ENCODE peak calls at places on chromosome 12, in six cellular contexts. One of them, this sample, is unnamed. For H3K4me1, the result is how much of the 10 kb centered on the place peaks cover.

GRCh38 chr12:132341318-132342050 is 12.1 kb upstream of the GALNT9 start:
- DNase-seq in HCT116: no peak
- DNase-seq in ovary: no peak
- DNase-seq in spleen: no peak
- DNase-seq in K562: no peak
- DNase-seq in transverse colon: no peak
- DNase-seq in this sample: no peak

GRCh38 chr12:91202390-91202789 is 19.8 kb upstream of the DCN start:
- DNase-seq in HCT116: no peak
- DNase-seq in ovary: no peak
- DNase-seq in spleen: no peak
- DNase-seq in K562: no peak
- DNase-seq in transverse colon: no peak
- DNase-seq in this sample: no peak

GRCh38 chr12:82470906-82471512 is 112.7 kb downstream of the METTL25 start:
- DNase-seq in HCT116: no peak
- DNase-seq in ovary: no peak
- DNase-seq in spleen: no peak
- DNase-seq in K562: no peak
- DNase-seq in transverse colon: no peak
- DNase-seq in this sample: no peak

GRCh38 chr12:40146800-40147797 is 41.2 kb upstream of the SLC2A13 start:
- DNase-seq in HCT116: no peak
- DNase-seq in ovary: no peak
- DNase-seq in spleen: no peak
- DNase-seq in K562: no peak
- DNase-seq in transverse colon: no peak
- DNase-seq in this sample: no peak

GRCh38 chr12:117105902-117106301 is 6.7 kb upstream of the TESC start:
- DNase-seq in HCT116: peak
- DNase-seq in ovary: no peak
- DNase-seq in spleen: no peak
- DNase-seq in K562: no peak
- DNase-seq in transverse colon: peak
- DNase-seq in this sample: no peak

GRCh38 chr12:76144253-76144564 is 59.7 kb upstream of the NAP1L1 start:
- DNase-seq in HCT116: no peak
- DNase-seq in ovary: no peak
- DNase-seq in spleen: no peak
- DNase-seq in K562: no peak
- DNase-seq in transverse colon: peak
- DNase-seq in this sample: no peak

GRCh38 chr12:7395950-7396349 is 48.0 kb downstream of the CD163L1 start:
- DNase-seq in HCT116: no peak
- DNase-seq in ovary: no peak
- DNase-seq in spleen: no peak
- DNase-seq in K562: no peak
- DNase-seq in transverse colon: no peak
- DNase-seq in this sample: no peak

GRCh38 chr12:30847259-30847658 is 79.3 kb upstream of the TSPAN11 start:
- DNase-seq in HCT116: peak
- DNase-seq in ovary: no peak
- DNase-seq in spleen: no peak
- DNase-seq in K562: peak
- DNase-seq in transverse colon: no peak
- DNase-seq in this sample: no peak

GRCh38 chr12:10361084-10361483 is 28.8 kb downstream of the KLRK1 start:
- DNase-seq in HCT116: no peak
- DNase-seq in ovary: no peak
- DNase-seq in spleen: no peak
- DNase-seq in K562: no peak
- DNase-seq in transverse colon: no peak
- DNase-seq in this sample: no peak

GRCh38 chr12:84807249-84807648 is 105.3 kb downstream of the SLC6A15 start:
- DNase-seq in HCT116: no peak
- DNase-seq in ovary: no peak
- DNase-seq in spleen: no peak
- DNase-seq in K562: no peak
- DNase-seq in transverse colon: no peak
- DNase-seq in this sample: no peak

GRCh38 chr12:116018282-116018681 is 259.2 kb downstream of the MED13L start:
- DNase-seq in HCT116: no peak
- DNase-seq in ovary: no peak
- DNase-seq in spleen: no peak
- DNase-seq in K562: no peak
- DNase-seq in transverse colon: no peak
- DNase-seq in this sample: no peak

GRCh38 chr12:69966409-69966808 is 141.4 kb downstream of the MYRFL start:
- DNase-seq in HCT116: peak
- DNase-seq in ovary: no peak
- DNase-seq in spleen: no peak
- DNase-seq in K562: no peak
- DNase-seq in transverse colon: peak
- DNase-seq in this sample: peak

GRCh38 chr12:50647031-50647430 is 116.9 kb upstream of the ATF1 start:
- DNase-seq in HCT116: no peak
- DNase-seq in ovary: no peak
- DNase-seq in spleen: no peak
- DNase-seq in K562: no peak
- DNase-seq in transverse colon: no peak
- DNase-seq in this sample: no peak

GRCh38 chr12:84056-84455 is 17.5 kb downstream of the IQSEC3 start:
- DNase-seq in HCT116: no peak
- DNase-seq in ovary: no peak
- DNase-seq in spleen: no peak
- DNase-seq in K562: no peak
- DNase-seq in transverse colon: no peak
- DNase-seq in this sample: no peak

GRCh38 chr12:23750923-23751322 is 198.5 kb downstream of the SOX5 start:
- DNase-seq in HCT116: no peak
- DNase-seq in ovary: no peak
- DNase-seq in spleen: no peak
- DNase-seq in K562: no peak
- DNase-seq in transverse colon: no peak
- DNase-seq in this sample: no peak

GRCh38 chr12:58067610-58068387 is 126.4 kb downstream of the ATP23 start:
- DNase-seq in HCT116: no peak
- DNase-seq in ovary: no peak
- DNase-seq in spleen: no peak
- DNase-seq in K562: no peak
- DNase-seq in transverse colon: no peak
- DNase-seq in this sample: no peak

GRCh38 chr12:121214171-121214777 is 4.3 kb downstream of the P2RX4 start:
- DNase-seq in HCT116: no peak
- DNase-seq in ovary: no peak
- DNase-seq in spleen: no peak
- DNase-seq in K562: no peak
- DNase-seq in transverse colon: no peak
- DNase-seq in this sample: no peak

GRCh38 chr12:112380663-112381420 is 1.4 kb downstream of the HECTD4 start:
- DNase-seq in HCT116: no peak
- DNase-seq in ovary: no peak
- DNase-seq in spleen: peak
- DNase-seq in K562: no peak
- DNase-seq in transverse colon: no peak
- DNase-seq in this sample: no peak

GRCh38 chr12:127928615-127929014 is 338.4 kb upstream of the TMEM132C start:
- DNase-seq in HCT116: no peak
- DNase-seq in ovary: no peak
- DNase-seq in spleen: no peak
- DNase-seq in K562: no peak
- DNase-seq in transverse colon: no peak
- DNase-seq in this sample: no peak

GRCh38 chr12:126051611-126052107 is 986.4 kb downstream of the AACS start:
- DNase-seq in HCT116: no peak
- DNase-seq in ovary: no peak
- DNase-seq in spleen: no peak
- DNase-seq in K562: no peak
- DNase-seq in transverse colon: no peak
- DNase-seq in this sample: no peak

GRCh38 chr12:16329594-16329993 is 17.9 kb upstream of the MGST1 start:
- DNase-seq in HCT116: no peak
- DNase-seq in ovary: no peak
- DNase-seq in spleen: no peak
- DNase-seq in K562: no peak
- DNase-seq in transverse colon: no peak
- DNase-seq in this sample: no peak

GRCh38 chr12:95204141-95204866 is 13.0 kb downstream of the FGD6 start:
- DNase-seq in HCT116: peak
- DNase-seq in ovary: peak
- DNase-seq in spleen: no peak
- DNase-seq in K562: peak
- DNase-seq in transverse colon: peak
- DNase-seq in this sample: peak

GRCh38 chr12:39723831-39724230 is 104.2 kb upstream of the ABCD2 start:
- DNase-seq in HCT116: no peak
- DNase-seq in ovary: no peak
- DNase-seq in spleen: no peak
- DNase-seq in K562: no peak
- DNase-seq in transverse colon: no peak
- DNase-seq in this sample: no peak

GRCh38 chr12:94148841-94149780 is 734 bp downstream of the PLXNC1 start:
- DNase-seq in HCT116: no peak
- DNase-seq in ovary: peak
- DNase-seq in spleen: peak
- DNase-seq in K562: no peak
- DNase-seq in transverse colon: peak
- DNase-seq in this sample: no peak

GRCh38 chr12:66196806-66197205 is 7.8 kb downstream of the IRAK3 start:
- DNase-seq in HCT116: no peak
- DNase-seq in ovary: no peak
- DNase-seq in spleen: no peak
- DNase-seq in K562: no peak
- DNase-seq in transverse colon: no peak
- DNase-seq in this sample: no peak

GRCh38 chr12:114685869-114686268 is 1.9 kb upstream of the TBX3 start:
- DNase-seq in HCT116: no peak
- DNase-seq in ovary: no peak
- DNase-seq in spleen: no peak
- DNase-seq in K562: no peak
- DNase-seq in transverse colon: no peak
- DNase-seq in this sample: no peak

GRCh38 chr12:1213205-1213604 is 222.2 kb downstream of the ERC1 start:
- DNase-seq in HCT116: no peak
- DNase-seq in ovary: no peak
- DNase-seq in spleen: no peak
- DNase-seq in K562: no peak
- DNase-seq in transverse colon: no peak
- DNase-seq in this sample: no peak

GRCh38 chr12:4212845-4213244 is 60.7 kb upstream of the CCND2 start:
- DNase-seq in HCT116: no peak
- DNase-seq in ovary: no peak
- DNase-seq in spleen: no peak
- DNase-seq in K562: no peak
- DNase-seq in transverse colon: no peak
- DNase-seq in this sample: no peak

GRCh38 chr12:29693962-29694361 is 89.8 kb downstream of the TMTC1 start:
- DNase-seq in HCT116: no peak
- DNase-seq in ovary: no peak
- DNase-seq in spleen: no peak
- DNase-seq in K562: no peak
- DNase-seq in transverse colon: no peak
- DNase-seq in this sample: no peak

GRCh38 chr12:109797905-109798669 is 35.1 kb downstream of the TRPV4 start:
- DNase-seq in HCT116: no peak
- DNase-seq in ovary: no peak
- DNase-seq in spleen: no peak
- DNase-seq in K562: peak
- DNase-seq in transverse colon: no peak
- DNase-seq in this sample: no peak

GRCh38 chr12:2435511-2435910 is 359.3 kb upstream of the FKBP4 start:
- DNase-seq in HCT116: no peak
- DNase-seq in ovary: no peak
- DNase-seq in spleen: no peak
- DNase-seq in K562: no peak
- DNase-seq in transverse colon: no peak
- DNase-seq in this sample: no peak
- H3K4me3 ChIP-seq in HCT116: no peak
- H3K4me3 ChIP-seq in ovary: no peak
- H3K4me3 ChIP-seq in spleen: no peak
- H3K4me3 ChIP-seq in K562: no peak
- H3K4me3 ChIP-seq in transverse colon: no peak
- H3K4me3 ChIP-seq in this sample: no peak

DNA sequence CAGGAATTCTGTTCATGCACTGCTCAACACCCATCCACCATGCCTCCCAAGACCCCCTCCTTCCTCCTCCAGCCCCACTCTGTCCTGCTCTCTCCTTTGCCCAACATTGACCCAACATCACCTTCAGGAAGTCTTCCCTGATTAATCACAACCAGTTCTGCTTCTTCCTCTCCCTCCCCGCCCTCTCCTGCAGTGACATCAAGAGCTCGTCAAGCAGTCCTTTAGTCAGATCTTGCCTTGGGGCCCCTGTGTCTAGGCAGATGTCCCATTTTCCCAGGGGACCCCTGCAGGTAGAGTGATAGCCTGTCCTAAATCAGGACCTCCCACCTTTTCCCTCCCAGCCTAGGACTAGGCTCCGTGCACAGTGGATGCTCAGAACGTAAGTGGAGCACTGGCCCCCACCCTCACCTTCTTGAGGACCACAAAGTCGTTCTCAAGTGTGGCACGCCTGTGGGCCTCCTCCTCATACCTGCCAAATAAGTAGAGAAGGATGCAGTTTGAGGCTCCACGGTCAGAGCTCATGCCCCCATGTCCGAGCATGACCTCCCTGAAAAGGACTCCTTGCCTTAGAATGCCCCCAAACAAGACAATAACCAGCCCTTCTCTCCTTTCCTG is 2.3 kb downstream of the KRT78 start:
- DNase-seq in HCT116: no peak
- DNase-seq in ovary: no peak
- DNase-seq in spleen: peak
- DNase-seq in K562: no peak
- DNase-seq in transverse colon: no peak
- DNase-seq in this sample: no peak
- H3K4me1 ChIP-seq in HCT116: under half
- H3K4me1 ChIP-seq in ovary: under half
- H3K4me1 ChIP-seq in spleen: under half
- H3K4me1 ChIP-seq in K562: under half
- H3K4me1 ChIP-seq in transverse colon: under half
- H3K4me1 ChIP-seq in this sample: under half

GRCh38 chr12:122423258-122424165 is 1.0 kb upstream of the CLIP1 start:
- DNase-seq in HCT116: peak
- DNase-seq in ovary: no peak
- DNase-seq in spleen: no peak
- DNase-seq in K562: no peak
- DNase-seq in transverse colon: peak
- DNase-seq in this sample: no peak
- TF ChIP-seq POLR2A in HCT116: no peak
- TF ChIP-seq POLR2A in ovary: no peak
- TF ChIP-seq POLR2A in spleen: no peak
- TF ChIP-seq POLR2A in K562: peak
- TF ChIP-seq POLR2A in transverse colon: no peak
- TF ChIP-seq POLR2A in this sample: peak

DNA sequence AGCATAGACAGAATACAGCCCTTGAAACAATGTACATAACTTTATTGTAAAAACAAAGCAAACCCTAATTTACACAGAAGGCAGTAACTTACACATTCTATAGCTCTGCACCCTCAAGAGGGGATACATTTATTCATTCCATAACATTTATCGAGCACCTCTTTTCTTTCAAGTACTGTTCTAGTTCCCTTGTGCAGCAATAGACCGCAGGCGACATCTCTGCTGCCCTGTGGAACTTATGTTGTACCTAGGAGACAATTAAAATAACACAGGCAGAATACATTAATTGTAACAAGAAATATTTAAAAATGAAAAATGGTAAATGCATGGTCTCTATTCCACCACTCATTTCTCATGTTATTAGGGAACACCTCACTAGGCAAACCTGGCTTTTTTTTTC is 1.4 kb upstream of the ARHGDIB start:
- DNase-seq in HCT116: no peak
- DNase-seq in ovary: no peak
- DNase-seq in spleen: no peak
- DNase-seq in K562: no peak
- DNase-seq in transverse colon: no peak
- DNase-seq in this sample: no peak
- H3K4me3 ChIP-seq in HCT116: no peak
- H3K4me3 ChIP-seq in ovary: no peak
- H3K4me3 ChIP-seq in spleen: no peak
- H3K4me3 ChIP-seq in K562: no peak
- H3K4me3 ChIP-seq in transverse colon: no peak
- H3K4me3 ChIP-seq in this sample: no peak